ENCODE peak calls at places on chromosomes 3 and 15, in four cellular contexts. P is endodermal cell, Y is IMR-90, E is HepG2. C is an unnamed sample. For H3K4me1, the result is how much of the 10 kb centered on the place peaks cover.

GRCh38 chr3:72154391-72155300 is 369.7 kb upstream of the PROK2 start:
- DNase-seq in P (no peak), Y (peak), E (no peak), C (peak)

GRCh38 chr3:183099026-183099837 is at the start of gene MCCC1:
- DNase-seq in Y (peak), P (peak), E (peak), C (peak)

GRCh38 chr3:175728566-175728965 is 869.4 kb downstream of the NAALADL2 start:
- DNase-seq in P (no peak), Y (no peak), E (no peak), C (no peak)

GRCh38 chr15:39919740-39920509 is at the start of gene GPR176:
- DNase-seq in Y (peak), E (no peak), P (peak), C (peak)

GRCh38 chr3:101261506-101261905 is 58.9 kb downstream of the IMPG2 start:
- DNase-seq in E (no peak), Y (peak), P (no peak), C (peak)

GRCh38 chr15:83192742-83193141 is 14.9 kb downstream of the HDGFL3 start:
- DNase-seq in P (no peak), E (no peak), Y (no peak), C (no peak)

GRCh38 chr3:72900048-72900447 is 12.2 kb downstream of the GXYLT2 start:
- DNase-seq in Y (no peak), P (no peak), E (no peak), C (no peak)

GRCh38 chr3:46717447-46718231 is at the start of gene PRSS50:
- DNase-seq in E (no peak), P (peak), Y (no peak), C (peak)

GRCh38 chr3:48440590-48440958 is 517 bp downstream of the TMA7 start:
- DNase-seq in E (no peak), Y (no peak), P (no peak), C (peak)

GRCh38 chr15:79046691-79047404 is 43.7 kb downstream of the RASGRF1 start:
- DNase-seq in E (no peak), P (no peak), Y (no peak), C (no peak)

GRCh38 chr3:183309276-183309675 is 56.2 kb downstream of the B3GNT5 start:
- DNase-seq in E (peak), P (no peak), Y (no peak), C (no peak)

GRCh38 chr3:132325103-132325606 is 7.9 kb downstream of the ACP3 start:
- DNase-seq in E (no peak), Y (no peak), P (no peak), C (no peak)

GRCh38 chr15:90905306-90906180 is 2.4 kb downstream of the MAN2A2 start:
- DNase-seq in Y (no peak), P (no peak), E (no peak), C (no peak)

GRCh38 chr15:42576776-42577175 is 1.4 kb downstream of the STARD9 start:
- DNase-seq in Y (no peak), P (no peak), E (no peak), C (no peak)

GRCh38 chr15:68017221-68017620 is 36.9 kb upstream of the PIAS1 start:
- DNase-seq in Y (no peak), P (no peak), E (no peak), C (no peak)

GRCh38 chr3:120094776-120095225 is 554 bp upstream of the GSK3B start:
- DNase-seq in E (peak), Y (peak), P (peak), C (peak)

GRCh38 chr15:90407871-90408317 is 19.9 kb downstream of the IQGAP1 start:
- DNase-seq in E (no peak), P (no peak), Y (peak), C (peak)

GRCh38 chr15:64614519-64614918 is 154.1 kb downstream of the ZNF609 start:
- DNase-seq in E (no peak), P (no peak), Y (no peak), C (no peak)

GRCh38 chr15:74220475-74221248 is 15.5 kb upstream of the CCDC33 start:
- DNase-seq in Y (no peak), P (no peak), E (no peak), C (no peak)

GRCh38 chr3:161371441-161372320 is at the start of gene SPTSSB:
- DNase-seq in Y (no peak), E (peak), P (peak), C (peak)

GRCh38 chr3:24680214-24680967 is 185.7 kb upstream of the THRB start:
- DNase-seq in P (peak), E (peak), Y (no peak), C (peak)

GRCh38 chr3:144270100-144270499 is 298.5 kb downstream of the DIPK2A start:
- DNase-seq in E (no peak), P (no peak), Y (no peak), C (no peak)

GRCh38 chr3:111649180-111649579 is 54.0 kb upstream of the ZBED2 start:
- DNase-seq in E (no peak), Y (peak), P (no peak), C (peak)

GRCh38 chr3:187027531-187027936 is 97.2 kb downstream of the ST6GAL1 start:
- DNase-seq in Y (no peak), E (no peak), P (peak), C (no peak)

GRCh38 chr3:105982207-105982606 is 113.4 kb upstream of the CBLB start:
- DNase-seq in E (no peak), P (no peak), Y (no peak), C (no peak)

GRCh38 chr3:105988540-105988939 is 119.7 kb upstream of the CBLB start:
- DNase-seq in P (no peak), Y (no peak), E (no peak), C (no peak)

GRCh38 chr3:105984837-105985236 is 116.0 kb upstream of the CBLB start:
- DNase-seq in Y (peak), E (no peak), P (no peak), C (no peak)

GRCh38 chr3:105987809-105988208 is 119.0 kb upstream of the CBLB start:
- DNase-seq in P (no peak), E (no peak), Y (no peak), C (no peak)
- H3K9ac ChIP-seq in P (no peak), E (no peak), Y (no peak), C (no peak)

GRCh38 chr3:177982034-177982433 is 554.2 kb upstream of the KCNMB2 start:
- DNase-seq in P (no peak), Y (peak), E (no peak), C (peak)

GRCh38 chr3:177981576-177981975 is 554.7 kb upstream of the KCNMB2 start:
- DNase-seq in E (no peak), P (no peak), Y (no peak), C (no peak)

GRCh38 chr3:177979684-177980083 is 556.6 kb upstream of the KCNMB2 start:
- DNase-seq in Y (no peak), E (no peak), P (no peak), C (no peak)

GRCh38 chr3:177978948-177979347 is 557.3 kb upstream of the KCNMB2 start:
- DNase-seq in P (no peak), E (no peak), Y (no peak), C (no peak)

DNA sequence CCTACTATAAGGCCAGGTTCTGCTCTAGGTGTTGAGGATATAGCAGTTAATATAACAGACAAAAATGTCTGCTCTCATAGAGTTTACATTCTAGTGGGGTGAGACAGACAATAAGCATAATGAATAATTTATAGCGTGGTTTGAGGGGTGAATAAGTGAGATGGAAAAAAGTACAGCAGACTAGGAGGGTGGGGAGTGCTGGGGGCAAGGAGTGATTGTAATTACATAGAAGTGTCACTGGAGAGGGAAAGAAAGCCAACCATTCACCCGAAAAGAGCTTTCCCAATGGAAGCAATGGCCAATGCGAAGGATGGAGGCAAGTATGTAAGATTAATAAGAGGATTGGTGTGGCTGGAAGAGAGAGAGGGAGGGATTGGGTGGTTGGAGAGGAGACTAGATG is 552.9 kb upstream of the KCNMB2 start:
- DNase-seq in P (no peak), Y (no peak), E (no peak), C (no peak)
- H3K4me1 ChIP-seq in P (under half), Y (under half), E (under half), C (under half)

GRCh38 chr3:12462159-12462962 is 21.9 kb upstream of the TSEN2 start:
- DNase-seq in Y (no peak), E (peak), P (no peak), C (no peak)
- H3K27ac ChIP-seq in Y (no peak), E (peak), P (no peak), C (no peak)

GRCh38 chr3:124118397-124118796 is 126.5 kb upstream of the ROPN1 start:
- DNase-seq in Y (peak), P (no peak), E (no peak), C (peak)

GRCh38 chr3:124115965-124116364 is 124.0 kb upstream of the ROPN1 start:
- DNase-seq in Y (no peak), P (no peak), E (no peak), C (peak)

GRCh38 chr3:124121379-124122336 is 129.7 kb upstream of the ROPN1 start:
- DNase-seq in Y (no peak), P (no peak), E (no peak), C (no peak)

GRCh38 chr3:124117486-124117885 is 125.6 kb upstream of the ROPN1 start:
- DNase-seq in Y (peak), P (no peak), E (no peak), C (peak)

GRCh38 chr3:124119056-124119721 is 127.3 kb upstream of the ROPN1 start:
- DNase-seq in P (no peak), Y (peak), E (no peak), C (peak)
- H3K9ac ChIP-seq in P (no peak), Y (no peak), E (no peak), C (no peak)

GRCh38 chr3:124268355-124268754 is 276.4 kb upstream of the ROPN1 start:
- DNase-seq in Y (no peak), P (no peak), E (no peak), C (no peak)
- H3K4me1 ChIP-seq in Y (under half), P (under half), E (under half), C (under half)

GRCh38 chr3:127590282-127590592 is 296 bp downstream of the TPRA1 start:
- DNase-seq in Y (no peak), P (no peak), E (no peak), C (no peak)
- H3K27ac ChIP-seq in Y (peak), P (peak), E (peak), C (peak)

GRCh38 chr3:22236490-22237271 is 485.7 kb upstream of the ZNF385D start:
- DNase-seq in P (no peak), E (no peak), Y (no peak), C (no peak)
- H3K9ac ChIP-seq in P (no peak), E (no peak), Y (no peak), C (no peak)

GRCh38 chr3:181075098-181075497 is 85.6 kb upstream of the DNAJC19 start:
- DNase-seq in Y (no peak), E (no peak), P (peak), C (no peak)
- H3K4me1 ChIP-seq in Y (under half), E (under half), P (under half), C (under half)